ENCODE peak calls at places on chromosomes 2 and 18, in ten cellular contexts. W, R, E, M, O, Y, P, T, A and D are unnamed samples.

GRCh38 chr18:31555971-31556747 is 35.5 kb upstream of the TTR start:
- DNase-seq in A (peak; percentile 77), P (peak; percentile 78), E (no peak), Y (peak; percentile 37), R (peak; percentile 80), O (peak; percentile 58), W (no peak), T (no peak), M (peak; percentile 71), D (peak; percentile 25)

GRCh38 chr2:152440049-152440448 is 105.1 kb downstream of the FMNL2 start:
- DNase-seq in M (no peak), W (no peak), O (no peak), A (no peak), Y (no peak), E (no peak), P (no peak), R (no peak), T (no peak), D (no peak)

GRCh38 chr2:115303-115702 is 69.0 kb upstream of the FAM110C start:
- DNase-seq in W (no peak), Y (no peak), O (no peak), A (no peak), T (no peak), P (peak; percentile 66), E (no peak), M (no peak), R (no peak), D (no peak)

GRCh38 chr2:240162531-240162930 is 22.1 kb upstream of the OTOS start:
- DNase-seq in R (no peak), A (no peak), M (no peak), O (no peak), Y (no peak), P (no peak), T (peak; percentile 7), W (peak; percentile 32), E (peak; percentile 20), D (no peak)

GRCh38 chr2:212843409-212844199 is 305.0 kb upstream of the ERBB4 start:
- DNase-seq in O (no peak), R (peak; percentile 93), A (peak; percentile 69), Y (peak; percentile 6), P (no peak), W (no peak), M (peak; percentile 76), E (no peak), T (no peak), D (peak; percentile 57)

GRCh38 chr2:20470211-20470610 is 23.3 kb downstream of the RHOB start:
- DNase-seq in E (no peak), T (no peak), A (no peak), R (no peak), O (no peak), W (no peak), Y (no peak), P (no peak), M (no peak), D (no peak)

GRCh38 chr2:15865923-15866322 is 74.4 kb upstream of the MYCN start:
- DNase-seq in P (no peak), T (no peak), R (no peak), W (no peak), M (no peak), E (no peak), O (no peak), Y (no peak), A (no peak), D (no peak)

GRCh38 chr2:157857881-157858280 is 18.2 kb downstream of the ACVR1 start:
- DNase-seq in T (no peak), O (no peak), A (peak; percentile 43), W (no peak), P (no peak), R (peak; percentile 91), Y (no peak), E (no peak), M (no peak), D (no peak)

GRCh38 chr2:26618611-26619010 is 22.6 kb downstream of the CIB4 start:
- DNase-seq in M (no peak), O (no peak), R (no peak), A (no peak), T (no peak), Y (no peak), E (peak; percentile 35), P (no peak), W (peak; percentile 46), D (no peak)

GRCh38 chr2:170396799-170397459 is 219.0 kb downstream of the MYO3B start:
- DNase-seq in O (no peak), W (no peak), T (no peak), A (peak; percentile 35), M (no peak), R (peak; percentile 33), Y (no peak), E (no peak), P (peak; percentile 30), D (no peak)

GRCh38 chr2:191693778-191694177 is 15.8 kb downstream of the NABP1 start:
- DNase-seq in M (no peak), T (no peak), W (no peak), Y (no peak), A (peak; percentile 50), O (no peak), R (peak; percentile 63), E (no peak), P (no peak), D (no peak)

GRCh38 chr2:119137502-119137901 is 21.0 kb downstream of the C1QL2 start:
- DNase-seq in Y (no peak), O (no peak), M (no peak), T (no peak), W (no peak), E (no peak), A (peak; percentile 27), P (no peak), R (no peak), D (no peak)

GRCh38 chr2:121999273-121999672 is 243.8 kb downstream of the TSN start:
- DNase-seq in O (no peak), Y (no peak), E (no peak), R (peak; percentile 53), P (no peak), T (no peak), M (peak; percentile 73), A (no peak), W (no peak), D (no peak)

GRCh38 chr2:33342705-33343104 is 133.7 kb upstream of the RASGRP3 start:
- DNase-seq in T (no peak), W (no peak), R (no peak), A (no peak), M (no peak), P (no peak), E (no peak), Y (no peak), O (no peak), D (no peak)

DNA sequence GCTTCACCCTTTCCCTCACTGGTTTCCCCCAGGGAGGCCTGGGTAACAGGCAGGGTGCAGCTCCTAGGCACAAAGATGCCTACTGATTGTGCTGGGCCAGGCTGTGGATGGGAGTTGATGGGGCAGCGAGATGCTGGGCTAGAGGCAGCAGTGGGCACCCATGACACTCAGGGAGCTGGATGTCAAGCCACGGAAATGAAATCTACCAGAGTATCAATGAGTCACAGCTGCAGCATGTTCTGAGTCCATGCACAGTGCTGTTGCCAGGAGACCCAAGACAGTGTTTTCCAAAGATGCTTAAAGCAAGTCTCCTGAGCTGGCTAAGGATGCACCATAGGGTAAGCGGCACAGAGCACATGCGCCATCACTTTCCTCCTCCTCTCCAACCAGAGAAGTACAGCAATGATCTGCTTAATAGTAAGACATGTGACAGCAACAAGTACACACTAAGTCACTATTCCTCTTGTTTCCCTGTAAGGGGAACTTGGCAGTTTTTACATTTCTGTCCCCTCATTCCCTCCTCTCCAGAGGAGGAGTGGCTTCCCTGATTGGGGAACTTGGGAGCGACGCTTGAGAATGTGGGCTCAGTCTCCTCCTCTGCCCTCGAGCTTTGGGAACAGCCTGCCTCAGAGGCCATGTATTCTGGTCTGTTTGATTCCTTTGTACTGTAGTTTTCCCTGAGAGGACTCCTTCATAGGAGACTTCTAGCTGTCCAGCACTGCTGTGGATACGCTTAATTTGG is 57.2 kb downstream of the CDC42EP3 start:
- DNase-seq in O (no peak), E (no peak), M (peak; percentile 97), P (no peak), W (peak; percentile 88), Y (no peak), T (no peak), R (peak; percentile 92), A (peak; percentile 90), D (no peak)
- TF ChIP-seq CTCF in O (no peak), E (no peak), M (peak; percentile 17), P (no peak), W (no peak), Y (no peak), T (no peak), R (no peak), A (no peak), D (no peak)

DNA sequence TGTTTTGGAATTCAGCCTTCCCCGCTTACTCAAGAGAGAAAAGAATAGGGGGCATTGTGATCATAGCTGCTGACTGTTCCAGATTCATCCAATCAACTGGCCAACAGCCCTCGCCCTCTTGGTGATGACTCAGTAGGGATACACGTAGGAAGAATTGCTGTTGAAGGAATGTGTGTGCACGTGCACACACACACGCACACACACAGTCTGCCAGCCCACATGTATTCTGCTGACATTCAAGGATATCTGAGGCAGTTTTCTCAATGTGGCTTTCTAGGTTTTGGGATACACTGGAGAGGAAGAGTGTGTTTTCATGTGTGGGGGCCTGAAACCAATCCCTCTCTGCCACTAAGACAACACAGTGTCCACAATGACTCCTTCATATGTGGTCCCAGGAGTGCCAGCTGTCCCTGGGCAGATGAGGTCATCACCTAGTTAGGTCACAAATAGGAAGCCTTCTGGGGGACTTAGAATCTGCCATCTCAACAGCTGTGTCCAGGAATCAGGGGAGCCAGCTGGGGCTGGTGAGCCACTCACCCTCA is 352.6 kb downstream of the SS18 start:
- DNase-seq in P (no peak), E (no peak), A (peak; percentile 96), Y (no peak), W (no peak), O (no peak), M (peak; percentile 89), T (no peak), R (peak; percentile 62), D (peak; percentile 78)
- H3K4me3 ChIP-seq in P (no peak overlapping the region), E (no peak overlapping the region), A (no peak overlapping the region), Y (no peak overlapping the region), W (no peak overlapping the region), O (no peak overlapping the region), M (no peak overlapping the region), T (no peak overlapping the region), R (no peak overlapping the region), D (no peak overlapping the region)

GRCh38 chr18:77393519-77393918 is 143.9 kb downstream of the GALR1 start:
- DNase-seq in O (no peak), R (no peak), W (no peak), T (no peak), M (no peak), P (no peak), E (no peak), Y (no peak), A (no peak), D (no peak)
- TF ChIP-seq CTCF in O (no peak), R (no peak), W (no peak), T (no peak), M (no peak), P (no peak), E (no peak), Y (no peak), A (no peak), D (no peak)

GRCh38 chr2:108271691-108272253 is 16.9 kb upstream of the SULT1C2 start:
- DNase-seq in Y (no peak), A (peak; percentile 36), P (no peak), M (peak; percentile 86), W (peak; percentile 75), O (no peak), T (no peak), R (peak; percentile 82), E (no peak), D (no peak)
- H3K4me3 ChIP-seq in Y (no peak overlapping the region), A (no peak overlapping the region), P (no peak overlapping the region), M (peak overlapping the region; percentile 34), W (peak overlapping the region; percentile 16), O (no peak overlapping the region), T (no peak overlapping the region), R (no peak overlapping the region), E (no peak overlapping the region), D (no peak overlapping the region)